ENCODE peak calls at places on chromosomes 13 and 19, in five cellular contexts. One of them, this sample, is unnamed.
A peak's percentile ranks its signal among the peaks of the same experiment; 100 is the strongest.

GRCh38 chr13:113454936-113455335 is 1.6 kb upstream of the ADPRHL1 start:
- DNase-seq in GM12878: no peak
- DNase-seq in K562: no peak
- DNase-seq in H1: no peak
- DNase-seq in HepG2: no peak
- DNase-seq in this sample: no peak

GRCh38 chr13:53266757-53267156 is 238.1 kb downstream of the OLFM4 start:
- DNase-seq in GM12878: no peak
- DNase-seq in K562: no peak
- DNase-seq in HepG2: no peak
- DNase-seq in H1: no peak
- DNase-seq in this sample: no peak

GRCh38 chr13:30923423-30923822 is 9.0 kb upstream of the TEX26 start:
- DNase-seq in HepG2: no peak
- DNase-seq in GM12878: no peak
- DNase-seq in K562: no peak
- DNase-seq in H1: no peak
- DNase-seq in this sample: no peak

GRCh38 chr19:17333611-17334413 is 843 bp downstream of the ANO8 start:
- DNase-seq in K562: peak; percentile 69
- DNase-seq in H1: no peak
- DNase-seq in HepG2: no peak
- DNase-seq in GM12878: peak; percentile 16
- DNase-seq in this sample: peak; percentile 38

GRCh38 chr19:42440357-42441046 is 2.2 kb downstream of the CXCL17 start:
- DNase-seq in H1: no peak
- DNase-seq in GM12878: no peak
- DNase-seq in K562: peak; percentile 80
- DNase-seq in HepG2: peak; percentile 57
- DNase-seq in this sample: peak; percentile 87

GRCh38 chr19:13906525-13906904 is 514 bp downstream of the CC2D1A start:
- DNase-seq in K562: peak; percentile 79
- DNase-seq in GM12878: no peak
- DNase-seq in HepG2: peak; percentile 58
- DNase-seq in H1: no peak
- DNase-seq in this sample: no peak

GRCh38 chr19:52665529-52665928 is 27.4 kb upstream of the ZNF83 start:
- DNase-seq in K562: peak; percentile 47
- DNase-seq in H1: no peak
- DNase-seq in GM12878: no peak
- DNase-seq in HepG2: no peak
- DNase-seq in this sample: no peak

GRCh38 chr19:44745386-44745831 is 3.1 kb upstream of the BCL3 start:
- DNase-seq in K562: no peak
- DNase-seq in H1: no peak
- DNase-seq in GM12878: no peak
- DNase-seq in HepG2: no peak
- DNase-seq in this sample: peak; percentile 80

GRCh38 chr19:40700083-40700482 is 9.6 kb upstream of the NUMBL start:
- DNase-seq in K562: no peak
- DNase-seq in GM12878: no peak
- DNase-seq in HepG2: no peak
- DNase-seq in H1: no peak
- DNase-seq in this sample: no peak

GRCh38 chr13:67048084-67048792 is 181.9 kb downstream of the PCDH9 start:
- DNase-seq in GM12878: no peak
- DNase-seq in HepG2: no peak
- DNase-seq in H1: no peak
- DNase-seq in K562: no peak
- DNase-seq in this sample: no peak

GRCh38 chr19:14410054-14410774 is 8.9 kb downstream of the DDX39A start:
- DNase-seq in GM12878: no peak
- DNase-seq in K562: peak; percentile 8
- DNase-seq in H1: no peak
- DNase-seq in HepG2: no peak
- DNase-seq in this sample: no peak

GRCh38 chr19:33193864-33194362 is at the start of gene LRP3:
- DNase-seq in HepG2: no peak
- DNase-seq in GM12878: no peak
- DNase-seq in K562: peak; percentile 61
- DNase-seq in H1: no peak
- DNase-seq in this sample: peak; percentile 55

GRCh38 chr13:21061077-21061945 is at the start of gene LATS2:
- DNase-seq in K562: peak; percentile 88
- DNase-seq in HepG2: peak; percentile 87
- DNase-seq in H1: peak; percentile 80
- DNase-seq in GM12878: peak; percentile 33
- DNase-seq in this sample: peak; percentile 62

GRCh38 chr19:3387645-3388589 is 21.5 kb downstream of the NFIC start:
- DNase-seq in GM12878: no peak
- DNase-seq in H1: no peak
- DNase-seq in HepG2: no peak
- DNase-seq in K562: no peak
- DNase-seq in this sample: peak; percentile 68

GRCh38 chr13:113624235-113624587 is 33.8 kb downstream of the ATP4B start:
- DNase-seq in H1: no peak
- DNase-seq in HepG2: no peak
- DNase-seq in K562: no peak
- DNase-seq in GM12878: no peak
- DNase-seq in this sample: no peak

GRCh38 chr13:24683833-24684599 is 3.8 kb downstream of the ATP12A start:
- DNase-seq in HepG2: peak; percentile 43
- DNase-seq in H1: no peak
- DNase-seq in GM12878: no peak
- DNase-seq in K562: peak; percentile 90
- DNase-seq in this sample: peak; percentile 61

GRCh38 chr19:18729933-18730530 is 46.6 kb downstream of the CRTC1 start:
- DNase-seq in GM12878: no peak
- DNase-seq in K562: no peak
- DNase-seq in HepG2: no peak
- DNase-seq in H1: no peak
- DNase-seq in this sample: no peak

GRCh38 chr13:105070452-105070851 is 1465.0 kb downstream of the EFNB2 start:
- DNase-seq in H1: no peak
- DNase-seq in GM12878: no peak
- DNase-seq in K562: no peak
- DNase-seq in HepG2: no peak
- DNase-seq in this sample: peak; percentile 0

GRCh38 chr19:28940751-28941500 is 272.0 kb downstream of the UQCRFS1 start:
- DNase-seq in H1: no peak
- DNase-seq in HepG2: no peak
- DNase-seq in K562: no peak
- DNase-seq in GM12878: no peak
- DNase-seq in this sample: no peak

GRCh38 chr19:277581-278165 is 13.5 kb downstream of the PLPP2 start:
- DNase-seq in HepG2: no peak
- DNase-seq in H1: no peak
- DNase-seq in K562: no peak
- DNase-seq in GM12878: no peak
- DNase-seq in this sample: no peak

GRCh38 chr19:3692141-3693029 is 7.9 kb downstream of the PIP5K1C start:
- DNase-seq in K562: peak; percentile 65
- DNase-seq in HepG2: no peak
- DNase-seq in H1: no peak
- DNase-seq in GM12878: no peak
- DNase-seq in this sample: no peak

GRCh38 chr13:105972811-105973590 is 562.5 kb downstream of the EFNB2 start:
- DNase-seq in GM12878: no peak
- DNase-seq in HepG2: no peak
- DNase-seq in K562: no peak
- DNase-seq in H1: no peak
- DNase-seq in this sample: no peak

GRCh38 chr13:43331676-43332075 is 308.3 kb downstream of the DNAJC15 start:
- DNase-seq in GM12878: no peak
- DNase-seq in K562: no peak
- DNase-seq in H1: no peak
- DNase-seq in HepG2: no peak
- DNase-seq in this sample: no peak

GRCh38 chr19:976476-976875 is 7.7 kb upstream of the WDR18 start:
- DNase-seq in K562: no peak
- DNase-seq in H1: no peak
- DNase-seq in HepG2: no peak
- DNase-seq in GM12878: no peak
- DNase-seq in this sample: no peak

GRCh38 chr13:22945321-22946226 is 235.2 kb upstream of the SGCG start:
- DNase-seq in K562: no peak
- DNase-seq in HepG2: no peak
- DNase-seq in H1: no peak
- DNase-seq in GM12878: no peak
- DNase-seq in this sample: no peak

GRCh38 chr19:42114412-42114811 is 17.8 kb downstream of the POU2F2 start:
- DNase-seq in K562: no peak
- DNase-seq in H1: no peak
- DNase-seq in GM12878: peak; percentile 50
- DNase-seq in HepG2: no peak
- DNase-seq in this sample: no peak

GRCh38 chr13:32228330-32229041 is 86.7 kb downstream of the ZAR1L start:
- DNase-seq in K562: no peak
- DNase-seq in H1: no peak
- DNase-seq in GM12878: no peak
- DNase-seq in HepG2: no peak
- DNase-seq in this sample: no peak

GRCh38 chr19:47020132-47020805 is 632 bp downstream of the NPAS1 start:
- DNase-seq in H1: no peak
- DNase-seq in K562: peak; percentile 46
- DNase-seq in HepG2: no peak
- DNase-seq in GM12878: no peak
- DNase-seq in this sample: no peak

GRCh38 chr13:46605824-46606554 is 53.0 kb downstream of the LRCH1 start:
- DNase-seq in H1: no peak
- DNase-seq in K562: no peak
- DNase-seq in GM12878: peak; percentile 77
- DNase-seq in HepG2: no peak
- DNase-seq in this sample: no peak

GRCh38 chr19:40273469-40274360 is 11.4 kb downstream of the AKT2 start:
- DNase-seq in HepG2: no peak
- DNase-seq in H1: no peak
- DNase-seq in K562: peak; percentile 22
- DNase-seq in GM12878: no peak
- DNase-seq in this sample: no peak

GRCh38 chr19:35913589-35913988 is 5.5 kb upstream of the TYROBP start:
- DNase-seq in H1: no peak
- DNase-seq in K562: no peak
- DNase-seq in GM12878: no peak
- DNase-seq in HepG2: no peak
- DNase-seq in this sample: no peak

GRCh38 chr13:30153871-30154426 is 153.4 kb downstream of the KATNAL1 start:
- DNase-seq in HepG2: no peak
- DNase-seq in K562: no peak
- DNase-seq in GM12878: no peak
- DNase-seq in H1: no peak
- DNase-seq in this sample: no peak

GRCh38 chr13:40609972-40610726 is 56.3 kb downstream of the FOXO1 start:
- DNase-seq in K562: no peak
- DNase-seq in GM12878: no peak
- DNase-seq in H1: no peak
- DNase-seq in HepG2: no peak
- DNase-seq in this sample: no peak

GRCh38 chr13:71171740-71172139 is 695.3 kb downstream of the DACH1 start:
- DNase-seq in K562: no peak
- DNase-seq in GM12878: no peak
- DNase-seq in HepG2: no peak
- DNase-seq in H1: no peak
- DNase-seq in this sample: no peak

GRCh38 chr13:82647540-82647939 is 1234.7 kb downstream of the SLITRK1 start:
- DNase-seq in GM12878: no peak
- DNase-seq in H1: no peak
- DNase-seq in HepG2: no peak
- DNase-seq in K562: no peak
- DNase-seq in this sample: no peak

GRCh38 chr13:93755341-93755740 is 528.7 kb downstream of the GPC6 start:
- DNase-seq in HepG2: no peak
- DNase-seq in K562: no peak
- DNase-seq in H1: no peak
- DNase-seq in GM12878: no peak
- DNase-seq in this sample: no peak

GRCh38 chr13:107209811-107210210 is 641.9 kb upstream of the ARGLU1 start:
- DNase-seq in H1: no peak
- DNase-seq in GM12878: no peak
- DNase-seq in HepG2: no peak
- DNase-seq in K562: no peak
- DNase-seq in this sample: no peak

GRCh38 chr13:108769213-108770070 is 140.0 kb downstream of the MYO16 start:
- DNase-seq in GM12878: no peak
- DNase-seq in HepG2: no peak
- DNase-seq in H1: no peak
- DNase-seq in K562: peak; percentile 53
- DNase-seq in this sample: peak; percentile 38
- TF ChIP-seq HDAC2 in GM12878: no peak
- TF ChIP-seq HDAC2 in HepG2: no peak
- TF ChIP-seq HDAC2 in H1: no peak
- TF ChIP-seq HDAC2 in K562: peak; percentile 79
- TF ChIP-seq HDAC2 in this sample: no peak

DNA sequence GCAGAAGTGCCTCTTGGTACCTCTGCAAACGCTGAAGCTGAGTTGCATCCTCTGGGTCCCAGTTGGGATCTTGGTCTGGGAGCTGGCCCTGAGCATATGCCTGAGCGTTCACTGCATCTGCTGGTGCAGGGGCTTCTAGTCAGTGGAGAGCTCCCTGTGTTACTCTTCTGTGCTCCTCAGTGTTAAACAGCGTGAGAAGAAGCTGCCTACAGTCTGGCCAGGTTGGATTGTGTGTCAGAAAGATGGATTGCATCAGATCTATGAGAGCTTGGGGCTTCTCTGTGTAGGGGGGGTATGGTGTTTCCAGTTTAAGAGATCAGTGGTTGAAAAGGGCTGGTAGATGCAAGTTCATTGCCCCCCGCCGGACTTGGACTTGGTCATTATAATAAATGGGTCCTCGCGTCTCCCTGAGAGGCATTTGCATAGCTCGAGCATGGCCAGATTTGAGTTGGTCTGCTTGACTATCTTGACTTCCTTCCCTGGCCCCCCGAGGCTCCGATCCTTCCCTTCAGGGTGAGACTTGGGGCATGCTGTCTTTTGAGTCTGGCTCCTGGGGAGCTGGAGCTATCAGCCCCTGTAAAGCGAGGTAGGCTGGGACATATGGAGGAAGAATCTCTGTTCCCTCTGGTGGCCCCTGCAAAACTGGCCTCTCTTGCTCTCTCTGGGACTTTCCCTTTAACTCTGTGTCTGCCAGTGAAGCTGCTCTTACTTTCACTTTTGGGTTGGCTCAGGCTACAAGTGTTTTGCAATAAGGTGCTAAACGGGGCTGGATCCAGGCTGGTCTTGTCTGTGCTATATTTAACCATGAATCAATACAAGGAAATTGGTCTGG is 52.9 kb downstream of the OR10H4 start:
- DNase-seq in H1: no peak
- DNase-seq in K562: no peak
- DNase-seq in HepG2: peak; percentile 33
- DNase-seq in GM12878: peak; percentile 55
- DNase-seq in this sample: no peak
- TF ChIP-seq CEBPB in H1: no peak
- TF ChIP-seq CEBPB in K562: peak; percentile 44
- TF ChIP-seq CEBPB in HepG2: peak; percentile 62
- TF ChIP-seq CEBPB in GM12878: no peak
- TF ChIP-seq CEBPB in this sample: no peak

GRCh38 chr19:11261902-11262839 is at the start of gene DOCK6:
- DNase-seq in GM12878: no peak
- DNase-seq in K562: peak; percentile 88
- DNase-seq in HepG2: no peak
- DNase-seq in H1: no peak
- DNase-seq in this sample: no peak
- TF ChIP-seq HDAC2 in GM12878: no peak
- TF ChIP-seq HDAC2 in K562: peak; percentile 71
- TF ChIP-seq HDAC2 in HepG2: peak; percentile 19
- TF ChIP-seq HDAC2 in H1: no peak
- TF ChIP-seq HDAC2 in this sample: no peak

GRCh38 chr13:50796463-50796862 is 47.0 kb downstream of the DLEU7 start:
- DNase-seq in K562: no peak
- DNase-seq in HepG2: no peak
- DNase-seq in H1: no peak
- DNase-seq in GM12878: no peak
- DNase-seq in this sample: no peak
- TF ChIP-seq CEBPB in K562: no peak
- TF ChIP-seq CEBPB in HepG2: no peak
- TF ChIP-seq CEBPB in H1: no peak
- TF ChIP-seq CEBPB in GM12878: no peak
- TF ChIP-seq CEBPB in this sample: no peak